ENCODE peak calls at places on chromosome 22, in ten cellular contexts. J, E, F, M, K, A, B, Q, Z and S are unnamed samples.

GRCh38 chr22:42368379-42369249 is 63.6 kb downstream of the NFAM1 start:
- DNase-seq in A (peak; percentile 38), Z (no peak), J (peak; percentile 25), Q (no peak), K (peak; percentile 33), E (peak; percentile 57), B (no peak), F (peak; percentile 62), M (peak; percentile 86), S (peak; percentile 8)

GRCh38 chr22:22371031-22371541 is 126.5 kb downstream of the VPREB1 start:
- DNase-seq in A (no peak), Z (no peak), J (no peak), K (no peak), M (no peak), F (peak; percentile 34), Q (no peak), E (peak; percentile 44), B (no peak), S (no peak)

GRCh38 chr22:40348025-40348658 is 1.8 kb downstream of the ADSL start:
- DNase-seq in Q (peak; percentile 81), B (peak; percentile 60), K (peak; percentile 49), A (peak; percentile 17), F (peak; percentile 60), J (peak; percentile 75), M (no peak), E (peak; percentile 6), Z (peak; percentile 77), S (peak; percentile 35)

GRCh38 chr22:19874307-19875060 is 19.8 kb upstream of the GNB1L start:
- DNase-seq in M (peak; percentile 72), E (no peak), Z (no peak), J (peak; percentile 45), Q (no peak), A (peak; percentile 8), K (peak; percentile 19), F (peak; percentile 91), B (no peak), S (no peak)

GRCh38 chr22:29190051-29190450 is 15.6 kb upstream of the EMID1 start:
- DNase-seq in Q (no peak), E (no peak), J (no peak), Z (no peak), K (no peak), A (no peak), F (no peak), B (no peak), M (peak; percentile 58), S (no peak)

GRCh38 chr22:50302041-50302541 is 5.4 kb downstream of the PLXNB2 start:
- DNase-seq in Z (no peak), F (peak; percentile 51), K (no peak), M (no peak), E (no peak), A (no peak), J (no peak), Q (no peak), B (no peak), S (peak; percentile 58)

GRCh38 chr22:24554316-24555159 is at the start of gene GUCD1:
- DNase-seq in M (no peak), B (no peak), Q (no peak), K (peak; percentile 42), Z (peak; percentile 25), E (no peak), A (no peak), F (peak; percentile 58), J (no peak), S (no peak)

GRCh38 chr22:33923660-33924246 is 3.5 kb upstream of the LARGE1 start:
- DNase-seq in A (peak; percentile 67), F (peak; percentile 78), K (peak; percentile 80), Z (peak; percentile 57), M (no peak), J (peak; percentile 10), E (peak; percentile 11), B (no peak), Q (peak; percentile 7), S (peak; percentile 44)

GRCh38 chr22:28934026-28934425 is 50.7 kb downstream of the ZNRF3 start:
- DNase-seq in F (no peak), M (no peak), J (no peak), E (no peak), K (no peak), B (no peak), Q (no peak), A (no peak), Z (no peak), S (no peak)

GRCh38 chr22:39530692-39531331 is 1.7 kb downstream of the RPS19BP1 start:
- DNase-seq in B (no peak), Q (peak; percentile 83), A (peak; percentile 51), F (no peak), K (no peak), E (no peak), J (peak; percentile 34), M (peak; percentile 57), Z (peak; percentile 40), S (peak; percentile 65)

GRCh38 chr22:39214383-39215069 is 30.3 kb downstream of the PDGFB start:
- DNase-seq in E (no peak), F (peak; percentile 63), M (peak; percentile 68), K (peak; percentile 53), B (no peak), Z (no peak), Q (no peak), J (no peak), A (peak; percentile 6), S (peak; percentile 99)

GRCh38 chr22:32080904-32081303 is 37.8 kb downstream of the SLC5A1 start:
- DNase-seq in B (no peak), Z (peak; percentile 68), K (peak; percentile 28), A (peak; percentile 26), Q (peak; percentile 63), E (no peak), M (no peak), F (peak; percentile 50), J (peak; percentile 31), S (peak; percentile 20)

GRCh38 chr22:43266117-43266516 is 77.1 kb downstream of the SCUBE1 start:
- DNase-seq in B (no peak), F (no peak), E (no peak), A (no peak), Q (no peak), Z (no peak), K (no peak), J (no peak), M (no peak), S (no peak)

GRCh38 chr22:27203276-27203660 is 545.9 kb downstream of the MIAT start:
- DNase-seq in Z (no peak), J (no peak), A (no peak), M (no peak), Q (no peak), K (no peak), B (no peak), F (no peak), E (no peak), S (no peak)

GRCh38 chr22:27879923-27880322 is 39.1 kb downstream of the PITPNB start:
- DNase-seq in M (no peak), E (no peak), F (peak; percentile 58), J (no peak), K (no peak), Z (peak; percentile 66), Q (peak; percentile 45), B (no peak), A (no peak), S (no peak)

GRCh38 chr22:41445171-41446056 is 1.2 kb downstream of the TOB2 start:
- DNase-seq in K (peak; percentile 33), B (no peak), A (peak; percentile 30), F (peak; percentile 32), M (peak; percentile 73), Q (peak; percentile 46), E (peak; percentile 68), J (peak; percentile 53), Z (no peak), S (peak; percentile 73)

GRCh38 chr22:26194313-26194712 is 25.1 kb downstream of the SEZ6L start:
- DNase-seq in Q (no peak), E (no peak), A (no peak), J (no peak), B (no peak), M (no peak), Z (no peak), K (no peak), F (no peak), S (no peak)